ENCODE peak calls at places on chromosomes 5 and 9, in ten cellular contexts. One of them, this sample, is unnamed.

GRCh38 chr5:25301836-25302235 is 657.1 kb upstream of the CDH10 start:
- DNase-seq in transverse colon: no peak
- DNase-seq in GM06990: no peak
- DNase-seq in right cardiac atrium: no peak
- DNase-seq in CD8-positive, alpha-beta T cell: no peak
- DNase-seq in mesenchymal stem cell: no peak
- DNase-seq in naive thymus-derived CD4-positive, alpha-beta T cell: no peak
- DNase-seq in MM.1S: no peak
- DNase-seq in HAP-1: no peak
- DNase-seq in CD4-positive, alpha-beta memory T cell: no peak
- DNase-seq in this sample: no peak

GRCh38 chr9:134942011-134942410 is 24.3 kb upstream of the FCN1 start:
- DNase-seq in CD4-positive, alpha-beta memory T cell: no peak
- DNase-seq in transverse colon: no peak
- DNase-seq in naive thymus-derived CD4-positive, alpha-beta T cell: no peak
- DNase-seq in GM06990: no peak
- DNase-seq in mesenchymal stem cell: no peak
- DNase-seq in MM.1S: no peak
- DNase-seq in HAP-1: no peak
- DNase-seq in right cardiac atrium: peak; percentile 17
- DNase-seq in CD8-positive, alpha-beta T cell: no peak
- DNase-seq in this sample: no peak

GRCh38 chr9:136542246-136543041 is 3.4 kb downstream of the NOTCH1 start:
- DNase-seq in HAP-1: no peak
- DNase-seq in CD8-positive, alpha-beta T cell: no peak
- DNase-seq in naive thymus-derived CD4-positive, alpha-beta T cell: no peak
- DNase-seq in GM06990: no peak
- DNase-seq in MM.1S: no peak
- DNase-seq in transverse colon: no peak
- DNase-seq in CD4-positive, alpha-beta memory T cell: no peak
- DNase-seq in mesenchymal stem cell: no peak
- DNase-seq in right cardiac atrium: no peak
- DNase-seq in this sample: no peak

GRCh38 chr5:129241755-129242154 is 147.2 kb downstream of the ISOC1 start:
- DNase-seq in CD8-positive, alpha-beta T cell: no peak
- DNase-seq in GM06990: no peak
- DNase-seq in HAP-1: no peak
- DNase-seq in MM.1S: no peak
- DNase-seq in right cardiac atrium: no peak
- DNase-seq in transverse colon: no peak
- DNase-seq in mesenchymal stem cell: no peak
- DNase-seq in CD4-positive, alpha-beta memory T cell: no peak
- DNase-seq in naive thymus-derived CD4-positive, alpha-beta T cell: no peak
- DNase-seq in this sample: no peak

GRCh38 chr9:79615038-79615437 is 43.3 kb downstream of the TLE4 start:
- DNase-seq in mesenchymal stem cell: no peak
- DNase-seq in MM.1S: no peak
- DNase-seq in naive thymus-derived CD4-positive, alpha-beta T cell: no peak
- DNase-seq in right cardiac atrium: no peak
- DNase-seq in HAP-1: no peak
- DNase-seq in GM06990: no peak
- DNase-seq in transverse colon: no peak
- DNase-seq in CD4-positive, alpha-beta memory T cell: no peak
- DNase-seq in CD8-positive, alpha-beta T cell: no peak
- DNase-seq in this sample: no peak

GRCh38 chr9:115944166-115944948 is 209.2 kb upstream of the PAPPA start:
- DNase-seq in GM06990: no peak
- DNase-seq in transverse colon: peak; percentile 50
- DNase-seq in right cardiac atrium: peak; percentile 94
- DNase-seq in MM.1S: no peak
- DNase-seq in naive thymus-derived CD4-positive, alpha-beta T cell: no peak
- DNase-seq in mesenchymal stem cell: peak; percentile 100
- DNase-seq in CD8-positive, alpha-beta T cell: no peak
- DNase-seq in HAP-1: no peak
- DNase-seq in CD4-positive, alpha-beta memory T cell: no peak
- DNase-seq in this sample: no peak

GRCh38 chr9:98057095-98057799 is 715 bp downstream of the NANS start:
- DNase-seq in MM.1S: peak; percentile 56
- DNase-seq in transverse colon: no peak
- DNase-seq in right cardiac atrium: no peak
- DNase-seq in naive thymus-derived CD4-positive, alpha-beta T cell: peak; percentile 20
- DNase-seq in mesenchymal stem cell: peak; percentile 50
- DNase-seq in GM06990: no peak
- DNase-seq in CD4-positive, alpha-beta memory T cell: no peak
- DNase-seq in HAP-1: peak; percentile 19
- DNase-seq in CD8-positive, alpha-beta T cell: no peak
- DNase-seq in this sample: peak; percentile 50

GRCh38 chr9:110131499-110131898 is 76.5 kb downstream of the C9orf152 start:
- DNase-seq in transverse colon: no peak
- DNase-seq in naive thymus-derived CD4-positive, alpha-beta T cell: no peak
- DNase-seq in HAP-1: no peak
- DNase-seq in GM06990: no peak
- DNase-seq in CD4-positive, alpha-beta memory T cell: no peak
- DNase-seq in MM.1S: no peak
- DNase-seq in mesenchymal stem cell: peak; percentile 54
- DNase-seq in CD8-positive, alpha-beta T cell: no peak
- DNase-seq in right cardiac atrium: no peak
- DNase-seq in this sample: no peak

GRCh38 chr5:84228266-84228665 is 156.4 kb downstream of the EDIL3 start:
- DNase-seq in MM.1S: peak; percentile 47
- DNase-seq in right cardiac atrium: no peak
- DNase-seq in mesenchymal stem cell: peak; percentile 41
- DNase-seq in naive thymus-derived CD4-positive, alpha-beta T cell: no peak
- DNase-seq in GM06990: no peak
- DNase-seq in HAP-1: no peak
- DNase-seq in CD8-positive, alpha-beta T cell: no peak
- DNase-seq in transverse colon: no peak
- DNase-seq in CD4-positive, alpha-beta memory T cell: no peak
- DNase-seq in this sample: no peak

GRCh38 chr9:98314381-98315066 is 59.1 kb upstream of the TBC1D2 start:
- DNase-seq in GM06990: no peak
- DNase-seq in CD4-positive, alpha-beta memory T cell: no peak
- DNase-seq in right cardiac atrium: no peak
- DNase-seq in naive thymus-derived CD4-positive, alpha-beta T cell: no peak
- DNase-seq in MM.1S: no peak
- DNase-seq in mesenchymal stem cell: peak; percentile 46
- DNase-seq in transverse colon: no peak
- DNase-seq in HAP-1: no peak
- DNase-seq in CD8-positive, alpha-beta T cell: no peak
- DNase-seq in this sample: no peak

GRCh38 chr9:100426194-100426531 is 780 bp upstream of the MSANTD3 start:
- DNase-seq in HAP-1: no peak
- DNase-seq in GM06990: no peak
- DNase-seq in CD8-positive, alpha-beta T cell: no peak
- DNase-seq in mesenchymal stem cell: no peak
- DNase-seq in transverse colon: no peak
- DNase-seq in right cardiac atrium: no peak
- DNase-seq in MM.1S: no peak
- DNase-seq in naive thymus-derived CD4-positive, alpha-beta T cell: no peak
- DNase-seq in CD4-positive, alpha-beta memory T cell: no peak
- DNase-seq in this sample: no peak

GRCh38 chr9:14418262-14419200 is 104.6 kb upstream of the NFIB start:
- DNase-seq in HAP-1: no peak
- DNase-seq in CD4-positive, alpha-beta memory T cell: no peak
- DNase-seq in transverse colon: no peak
- DNase-seq in right cardiac atrium: no peak
- DNase-seq in GM06990: no peak
- DNase-seq in CD8-positive, alpha-beta T cell: no peak
- DNase-seq in mesenchymal stem cell: no peak
- DNase-seq in naive thymus-derived CD4-positive, alpha-beta T cell: no peak
- DNase-seq in MM.1S: no peak
- DNase-seq in this sample: no peak
- H3K27me3 ChIP-seq in HAP-1: no peaks in the 10 kb centered on the region
- H3K27me3 ChIP-seq in CD4-positive, alpha-beta memory T cell: no peaks in the 10 kb centered on the region
- H3K27me3 ChIP-seq in transverse colon: no peaks in the 10 kb centered on the region
- H3K27me3 ChIP-seq in right cardiac atrium: no peaks in the 10 kb centered on the region
- H3K27me3 ChIP-seq in GM06990: no peaks in the 10 kb centered on the region
- H3K27me3 ChIP-seq in CD8-positive, alpha-beta T cell: no peaks in the 10 kb centered on the region
- H3K27me3 ChIP-seq in mesenchymal stem cell: peaks cover 16% of the 10 kb centered on the region
- H3K27me3 ChIP-seq in naive thymus-derived CD4-positive, alpha-beta T cell: no peaks in the 10 kb centered on the region
- H3K27me3 ChIP-seq in MM.1S: no peaks in the 10 kb centered on the region
- H3K27me3 ChIP-seq in this sample: no peaks in the 10 kb centered on the region

GRCh38 chr9:38651400-38652042 is 31.1 kb upstream of the ANKRD18A start:
- DNase-seq in HAP-1: no peak
- DNase-seq in GM06990: no peak
- DNase-seq in CD4-positive, alpha-beta memory T cell: no peak
- DNase-seq in mesenchymal stem cell: no peak
- DNase-seq in CD8-positive, alpha-beta T cell: no peak
- DNase-seq in transverse colon: no peak
- DNase-seq in right cardiac atrium: no peak
- DNase-seq in MM.1S: no peak
- DNase-seq in naive thymus-derived CD4-positive, alpha-beta T cell: no peak
- DNase-seq in this sample: no peak
- H3K27me3 ChIP-seq in HAP-1: no peaks in the 10 kb centered on the region
- H3K27me3 ChIP-seq in GM06990: no peaks in the 10 kb centered on the region
- H3K27me3 ChIP-seq in CD4-positive, alpha-beta memory T cell: no peaks in the 10 kb centered on the region
- H3K27me3 ChIP-seq in mesenchymal stem cell: no peaks in the 10 kb centered on the region
- H3K27me3 ChIP-seq in CD8-positive, alpha-beta T cell: no peaks in the 10 kb centered on the region
- H3K27me3 ChIP-seq in transverse colon: peaks cover 4% of the 10 kb centered on the region
- H3K27me3 ChIP-seq in right cardiac atrium: no peaks in the 10 kb centered on the region
- H3K27me3 ChIP-seq in MM.1S: no peaks in the 10 kb centered on the region
- H3K27me3 ChIP-seq in naive thymus-derived CD4-positive, alpha-beta T cell: no peaks in the 10 kb centered on the region
- H3K27me3 ChIP-seq in this sample: no peaks in the 10 kb centered on the region

DNA sequence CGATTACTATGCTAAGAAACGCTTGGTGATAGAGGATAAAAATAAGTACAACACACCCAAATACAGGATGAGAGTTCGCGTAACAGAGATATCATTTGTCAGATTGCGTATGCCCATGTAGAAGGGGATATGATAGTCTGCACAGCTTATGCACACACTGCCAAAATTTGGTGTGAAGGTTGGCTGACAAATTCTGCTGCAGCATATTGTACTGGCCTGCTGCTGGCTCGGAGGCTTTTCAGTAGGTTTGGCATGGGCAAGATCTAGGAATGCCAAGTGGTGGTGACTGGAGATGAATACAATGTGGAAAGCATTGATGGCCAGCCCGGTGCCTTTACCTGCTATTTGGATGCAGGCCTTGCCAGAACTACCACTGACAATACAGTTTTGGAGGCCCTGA is 208.4 kb downstream of the PDZD2 start:
- DNase-seq in CD8-positive, alpha-beta T cell: no peak
- DNase-seq in transverse colon: no peak
- DNase-seq in CD4-positive, alpha-beta memory T cell: no peak
- DNase-seq in HAP-1: no peak
- DNase-seq in GM06990: no peak
- DNase-seq in naive thymus-derived CD4-positive, alpha-beta T cell: no peak
- DNase-seq in mesenchymal stem cell: no peak
- DNase-seq in MM.1S: no peak
- DNase-seq in right cardiac atrium: peak; percentile 57
- DNase-seq in this sample: no peak
- H3K27me3 ChIP-seq in CD8-positive, alpha-beta T cell: no peaks in the 10 kb centered on the region
- H3K27me3 ChIP-seq in transverse colon: no peaks in the 10 kb centered on the region
- H3K27me3 ChIP-seq in CD4-positive, alpha-beta memory T cell: no peaks in the 10 kb centered on the region
- H3K27me3 ChIP-seq in HAP-1: no peaks in the 10 kb centered on the region
- H3K27me3 ChIP-seq in GM06990: no peaks in the 10 kb centered on the region
- H3K27me3 ChIP-seq in naive thymus-derived CD4-positive, alpha-beta T cell: no peaks in the 10 kb centered on the region
- H3K27me3 ChIP-seq in mesenchymal stem cell: no peaks in the 10 kb centered on the region
- H3K27me3 ChIP-seq in MM.1S: no peaks in the 10 kb centered on the region
- H3K27me3 ChIP-seq in right cardiac atrium: no peaks in the 10 kb centered on the region
- H3K27me3 ChIP-seq in this sample: no peaks in the 10 kb centered on the region

GRCh38 chr5:115818821-115819220 is 2.4 kb upstream of the CDO1 start:
- DNase-seq in naive thymus-derived CD4-positive, alpha-beta T cell: no peak
- DNase-seq in mesenchymal stem cell: no peak
- DNase-seq in MM.1S: no peak
- DNase-seq in GM06990: no peak
- DNase-seq in right cardiac atrium: no peak
- DNase-seq in CD4-positive, alpha-beta memory T cell: no peak
- DNase-seq in HAP-1: no peak
- DNase-seq in transverse colon: no peak
- DNase-seq in CD8-positive, alpha-beta T cell: no peak
- DNase-seq in this sample: no peak
- H3K27me3 ChIP-seq in naive thymus-derived CD4-positive, alpha-beta T cell: no peaks in the 10 kb centered on the region
- H3K27me3 ChIP-seq in mesenchymal stem cell: peaks cover 40% of the 10 kb centered on the region
- H3K27me3 ChIP-seq in MM.1S: no peaks in the 10 kb centered on the region
- H3K27me3 ChIP-seq in GM06990: peaks cover 3% of the 10 kb centered on the region
- H3K27me3 ChIP-seq in right cardiac atrium: no peaks in the 10 kb centered on the region
- H3K27me3 ChIP-seq in CD4-positive, alpha-beta memory T cell: peaks cover 32% of the 10 kb centered on the region
- H3K27me3 ChIP-seq in HAP-1: no peaks in the 10 kb centered on the region
- H3K27me3 ChIP-seq in transverse colon: peaks cover 62% of the 10 kb centered on the region
- H3K27me3 ChIP-seq in CD8-positive, alpha-beta T cell: peaks cover 30% of the 10 kb centered on the region
- H3K27me3 ChIP-seq in this sample: no peaks in the 10 kb centered on the region

GRCh38 chr9:126642009-126642744 is 28.4 kb downstream of the LMX1B start:
- DNase-seq in MM.1S: no peak
- DNase-seq in mesenchymal stem cell: no peak
- DNase-seq in GM06990: no peak
- DNase-seq in right cardiac atrium: peak; percentile 37
- DNase-seq in transverse colon: no peak
- DNase-seq in HAP-1: no peak
- DNase-seq in CD8-positive, alpha-beta T cell: no peak
- DNase-seq in CD4-positive, alpha-beta memory T cell: no peak
- DNase-seq in naive thymus-derived CD4-positive, alpha-beta T cell: no peak
- DNase-seq in this sample: no peak

GRCh38 chr9:126637002-126637849 is 23.5 kb downstream of the LMX1B start:
- DNase-seq in HAP-1: no peak
- DNase-seq in mesenchymal stem cell: no peak
- DNase-seq in GM06990: no peak
- DNase-seq in transverse colon: no peak
- DNase-seq in CD8-positive, alpha-beta T cell: peak; percentile 12
- DNase-seq in CD4-positive, alpha-beta memory T cell: peak; percentile 74
- DNase-seq in right cardiac atrium: peak; percentile 43
- DNase-seq in MM.1S: no peak
- DNase-seq in naive thymus-derived CD4-positive, alpha-beta T cell: no peak
- DNase-seq in this sample: no peak

GRCh38 chr9:126635661-126636439 is 22.1 kb downstream of the LMX1B start:
- DNase-seq in CD4-positive, alpha-beta memory T cell: no peak
- DNase-seq in HAP-1: no peak
- DNase-seq in transverse colon: no peak
- DNase-seq in right cardiac atrium: peak; percentile 7
- DNase-seq in GM06990: no peak
- DNase-seq in mesenchymal stem cell: no peak
- DNase-seq in MM.1S: no peak
- DNase-seq in CD8-positive, alpha-beta T cell: no peak
- DNase-seq in naive thymus-derived CD4-positive, alpha-beta T cell: no peak
- DNase-seq in this sample: no peak

GRCh38 chr9:126641118-126641851 is 27.6 kb downstream of the LMX1B start:
- DNase-seq in right cardiac atrium: peak; percentile 29
- DNase-seq in MM.1S: no peak
- DNase-seq in HAP-1: no peak
- DNase-seq in mesenchymal stem cell: no peak
- DNase-seq in transverse colon: no peak
- DNase-seq in CD4-positive, alpha-beta memory T cell: no peak
- DNase-seq in naive thymus-derived CD4-positive, alpha-beta T cell: no peak
- DNase-seq in GM06990: no peak
- DNase-seq in CD8-positive, alpha-beta T cell: no peak
- DNase-seq in this sample: no peak

GRCh38 chr9:126638571-126639132 is 24.9 kb downstream of the LMX1B start:
- DNase-seq in GM06990: no peak
- DNase-seq in right cardiac atrium: peak; percentile 67
- DNase-seq in transverse colon: no peak
- DNase-seq in mesenchymal stem cell: no peak
- DNase-seq in HAP-1: peak; percentile 92
- DNase-seq in CD4-positive, alpha-beta memory T cell: no peak
- DNase-seq in naive thymus-derived CD4-positive, alpha-beta T cell: no peak
- DNase-seq in CD8-positive, alpha-beta T cell: no peak
- DNase-seq in MM.1S: no peak
- DNase-seq in this sample: no peak
- H3K27me3 ChIP-seq in GM06990: peaks cover 3% of the 10 kb centered on the region
- H3K27me3 ChIP-seq in right cardiac atrium: no peaks in the 10 kb centered on the region
- H3K27me3 ChIP-seq in transverse colon: peaks cover 100% of the 10 kb centered on the region
- H3K27me3 ChIP-seq in mesenchymal stem cell: peaks cover 100% of the 10 kb centered on the region
- H3K27me3 ChIP-seq in HAP-1: no peaks in the 10 kb centered on the region
- H3K27me3 ChIP-seq in CD4-positive, alpha-beta memory T cell: peaks cover 5% of the 10 kb centered on the region
- H3K27me3 ChIP-seq in naive thymus-derived CD4-positive, alpha-beta T cell: no peaks in the 10 kb centered on the region
- H3K27me3 ChIP-seq in CD8-positive, alpha-beta T cell: no peaks in the 10 kb centered on the region
- H3K27me3 ChIP-seq in MM.1S: peaks cover 100% of the 10 kb centered on the region
- H3K27me3 ChIP-seq in this sample: peaks cover 24% of the 10 kb centered on the region

This sample was measured in DND-41.